ENCODE peak calls at places on chromosomes 3 and 15, in five cellular contexts. M is tibial nerve, T is SK-MEL-5, E is upper lobe of right lung, L is PC-9. Z is an unnamed sample.

GRCh38 chr3:44555753-44556152 is 760 bp downstream of the ZKSCAN7 start:
- DNase-seq in M (no peak), T (no peak), E (no peak), L (no peak), Z (no peak)

GRCh38 chr15:66707310-66708160 is 5.5 kb downstream of the SMAD6 start:
- DNase-seq in M (no peak), T (peak; percentile 41), E (peak; percentile 72), L (no peak), Z (no peak)

GRCh38 chr3:83034806-83035703 is 1273.6 kb upstream of the GBE1 start:
- DNase-seq in M (no peak), T (no peak), E (peak; percentile 48), L (no peak), Z (no peak)

GRCh38 chr3:171226794-171227193 is 200.3 kb upstream of the SLC2A2 start:
- DNase-seq in M (no peak), T (no peak), E (no peak), L (no peak), Z (no peak)

GRCh38 chr15:53746101-53746500 is 13.4 kb downstream of the WDR72 start:
- DNase-seq in M (no peak), T (no peak), E (no peak), L (no peak), Z (no peak)

GRCh38 chr3:66418432-66419052 is 82.3 kb downstream of the LRIG1 start:
- DNase-seq in M (no peak), T (no peak), E (peak; percentile 87), L (no peak), Z (no peak)

GRCh38 chr3:129116482-129116946 is 5.1 kb downstream of the RAB43 start:
- DNase-seq in M (no peak), T (no peak), E (no peak), L (no peak), Z (no peak)

GRCh38 chr3:89586676-89587075 is 479.3 kb downstream of the EPHA3 start:
- DNase-seq in M (no peak), T (peak; percentile 81), E (no peak), L (no peak), Z (no peak)

GRCh38 chr3:197787412-197787811 is 3.6 kb upstream of the LRCH3 start:
- DNase-seq in M (no peak), T (no peak), E (no peak), L (peak; percentile 70), Z (no peak)

GRCh38 chr3:163384383-163384782 is 1693.9 kb downstream of the SI start:
- DNase-seq in M (no peak), T (no peak), E (no peak), L (no peak), Z (no peak)

GRCh38 chr3:16936233-16936632 is 51.5 kb downstream of the PLCL2 start:
- DNase-seq in M (no peak), T (no peak), E (no peak), L (no peak), Z (no peak)

GRCh38 chr3:178900244-178900643 is 171.4 kb downstream of the ZMAT3 start:
- DNase-seq in M (no peak), T (no peak), E (no peak), L (no peak), Z (no peak)

GRCh38 chr3:44179251-44179650 is 62.4 kb upstream of the TOPAZ1 start:
- DNase-seq in M (no peak), T (no peak), E (no peak), L (no peak), Z (no peak)

GRCh38 chr3:174002543-174002942 is 605.0 kb downstream of the NLGN1 start:
- DNase-seq in M (no peak), T (peak; percentile 25), E (no peak), L (no peak), Z (no peak)

GRCh38 chr3:27721717-27722564 is at the start of gene EOMES:
- DNase-seq in M (no peak), T (peak; percentile 70), E (no peak), L (no peak), Z (no peak)

GRCh38 chr3:162354343-162354742 is 857.7 kb downstream of the OTOL1 start:
- DNase-seq in M (no peak), T (no peak), E (no peak), L (no peak), Z (no peak)

GRCh38 chr3:112776000-112776399 is 70.7 kb downstream of the CD200R1L start:
- DNase-seq in M (no peak), T (peak; percentile 6), E (no peak), L (no peak), Z (no peak)

GRCh38 chr15:59751552-59752413 is 62.7 kb upstream of the BNIP2 start:
- DNase-seq in M (no peak), T (peak; percentile 58), E (no peak), L (peak; percentile 68), Z (no peak)

GRCh38 chr3:50602675-50603191 is 8.8 kb downstream of the CISH start:
- DNase-seq in M (no peak), T (no peak), E (no peak), L (peak; percentile 67), Z (no peak)

GRCh38 chr15:90624278-90624930 is 92.7 kb upstream of the BLM start:
- DNase-seq in M (no peak), T (no peak), E (no peak), L (no peak), Z (no peak)

GRCh38 chr15:100973351-100974034 is 54.3 kb downstream of the LRRK1 start:
- DNase-seq in M (no peak), T (no peak), E (no peak), L (no peak), Z (no peak)

GRCh38 chr15:101013151-101013550 is 94.0 kb downstream of the LRRK1 start:
- DNase-seq in M (no peak), T (no peak), E (no peak), L (no peak), Z (peak; percentile 43)

GRCh38 chr15:51935466-51936118 is 36.0 kb downstream of the LEO1 start:
- DNase-seq in M (no peak), T (no peak), E (no peak), L (no peak), Z (no peak)

GRCh38 chr15:28984421-28985375 is 98.9 kb downstream of the APBA2 start:
- DNase-seq in M (no peak), T (peak; percentile 10), E (no peak), L (no peak), Z (no peak)

Z was measured in suprapubic skin.